ENCODE peak calls at places on chromosomes 12 and 14, in six cellular contexts. X, N, D, R, Q and Y are unnamed samples.

GRCh38 chr12:62191747-62192485 is 68.3 kb upstream of the USP15 start:
- DNase-seq in X (no peak), N (peak), D (no peak), R (peak), Q (peak), Y (no peak)

GRCh38 chr14:37172024-37172869 is at the start of gene SLC25A21:
- DNase-seq in X (no peak), N (peak), D (no peak), R (peak), Q (no peak), Y (no peak)

GRCh38 chr12:14416658-14417057 is 51.2 kb downstream of the ATF7IP start:
- DNase-seq in X (no peak), N (peak), D (no peak), R (peak), Q (peak), Y (peak)

GRCh38 chr14:61894452-61895077 is 132.3 kb downstream of the SNAPC1 start:
- DNase-seq in X (peak), N (peak), D (peak), R (peak), Q (peak), Y (peak)

GRCh38 chr14:60648934-60649814 is at the start of gene SIX1:
- DNase-seq in X (peak), N (peak), D (no peak), R (peak), Q (peak), Y (no peak)

GRCh38 chr14:72894623-72895378 is 900 bp upstream of the DPF3 start:
- DNase-seq in X (peak), N (no peak), D (no peak), R (peak), Q (no peak), Y (no peak)

GRCh38 chr12:42332301-42332894 is 6.4 kb downstream of the PPHLN1 start:
- DNase-seq in X (peak), N (peak), D (no peak), R (no peak), Q (peak), Y (peak)

GRCh38 chr12:2250797-2251196 is 198.0 kb downstream of the CACNA1C start:
- DNase-seq in X (no peak), N (no peak), D (no peak), R (no peak), Q (no peak), Y (no peak)

GRCh38 chr14:64515053-64515452 is 10.5 kb downstream of the ZBTB1 start:
- DNase-seq in X (no peak), N (no peak), D (no peak), R (no peak), Q (no peak), Y (no peak)

GRCh38 chr14:88554458-88555286 is at the start of gene PTPN21:
- DNase-seq in X (peak), N (peak), D (no peak), R (peak), Q (no peak), Y (peak)

GRCh38 chr14:92412912-92413311 is 89.9 kb downstream of the SLC24A4 start:
- DNase-seq in X (no peak), N (no peak), D (no peak), R (no peak), Q (no peak), Y (no peak)

GRCh38 chr14:32611752-32612151 is 282.7 kb downstream of the AKAP6 start:
- DNase-seq in X (peak), N (peak), D (no peak), R (no peak), Q (no peak), Y (no peak)

GRCh38 chr12:111441107-111441928 is 35.6 kb downstream of the SH2B3 start:
- DNase-seq in X (no peak), N (no peak), D (no peak), R (no peak), Q (no peak), Y (no peak)

GRCh38 chr14:54715244-54715643 is 148.3 kb downstream of the SAMD4A start:
- DNase-seq in X (no peak), N (peak), D (no peak), R (no peak), Q (no peak), Y (no peak)

GRCh38 chr14:76742961-76743360 is 18.3 kb upstream of the VASH1 start:
- DNase-seq in X (no peak), N (no peak), D (no peak), R (no peak), Q (peak), Y (no peak)

GRCh38 chr12:68431786-68432185 is 99.6 kb upstream of the MDM1 start:
- DNase-seq in X (no peak), N (no peak), D (no peak), R (no peak), Q (no peak), Y (no peak)

GRCh38 chr12:753401-754237 is 1.2 kb downstream of the WNK1 start:
- DNase-seq in X (no peak), N (peak), D (peak), R (peak), Q (peak), Y (peak)

GRCh38 chr12:128940090-128940888 is 87.0 kb downstream of the GLT1D1 start:
- DNase-seq in X (no peak), N (no peak), D (no peak), R (no peak), Q (no peak), Y (no peak)

GRCh38 chr14:96176811-96177211 is 27.8 kb upstream of the BDKRB2 start:
- DNase-seq in X (no peak), N (peak), D (no peak), R (no peak), Q (no peak), Y (no peak)

GRCh38 chr12:117344716-117345115 is 16.7 kb downstream of the NOS1 start:
- DNase-seq in X (no peak), N (no peak), D (no peak), R (no peak), Q (no peak), Y (no peak)

GRCh38 chr12:124484526-124484953 is 82.9 kb downstream of the NCOR2 start:
- DNase-seq in X (no peak), N (no peak), D (peak), R (no peak), Q (peak), Y (no peak)

GRCh38 chr12:65602579-65603295 is 221.5 kb upstream of the HMGA2 start:
- DNase-seq in X (peak), N (peak), D (no peak), R (peak), Q (peak), Y (peak)

GRCh38 chr12:92603741-92604432 is 98.9 kb upstream of the PLEKHG7 start:
- DNase-seq in X (no peak), N (no peak), D (no peak), R (no peak), Q (no peak), Y (no peak)

GRCh38 chr14:32417956-32418552 is 89.0 kb downstream of the AKAP6 start:
- DNase-seq in X (peak), N (peak), D (no peak), R (no peak), Q (no peak), Y (no peak)

GRCh38 chr12:96766232-96766631 is 140.8 kb upstream of the NEDD1 start:
- DNase-seq in X (no peak), N (peak), D (no peak), R (no peak), Q (no peak), Y (no peak)

GRCh38 chr12:98418357-98419075 is 96.9 kb upstream of the TMPO start:
- DNase-seq in X (peak), N (peak), D (no peak), R (no peak), Q (peak), Y (no peak)

GRCh38 chr14:90658541-90658967 is 157.7 kb downstream of the TTC7B start:
- DNase-seq in X (peak), N (peak), D (no peak), R (peak), Q (peak), Y (no peak)

GRCh38 chr12:88334271-88334670 is 192.2 kb downstream of the TMTC3 start:
- DNase-seq in X (no peak), N (peak), D (no peak), R (no peak), Q (no peak), Y (no peak)

GRCh38 chr12:91210144-91210543 is 27.5 kb upstream of the DCN start:
- DNase-seq in X (no peak), N (no peak), D (no peak), R (no peak), Q (no peak), Y (no peak)

GRCh38 chr14:106491851-106492250 is 965.5 kb downstream of the TMEM121 start:
- DNase-seq in X (no peak), N (peak), D (no peak), R (peak), Q (peak), Y (peak)

GRCh38 chr14:103890836-103891666 is 37.2 kb upstream of the TDRD9 start:
- DNase-seq in X (no peak), N (no peak), D (no peak), R (no peak), Q (no peak), Y (no peak)

GRCh38 chr12:11797317-11797913 is 147.9 kb downstream of the ETV6 start:
- DNase-seq in X (no peak), N (peak), D (no peak), R (no peak), Q (peak), Y (no peak)

GRCh38 chr14:66496188-66496807 is 10.1 kb downstream of the CCDC196 start:
- DNase-seq in X (no peak), N (peak), D (no peak), R (no peak), Q (no peak), Y (no peak)